ENCODE peak calls at places on chromosome 17, in five cellular contexts. U is SK-N-SH, D is transverse colon, S is sigmoid colon, X is HepG2. H is an unnamed sample.

GRCh38 chr17:28717578-28718316 is at the start of gene RAB34:
- DNase-seq in U (no peak), X (no peak), D (peak), S (peak), H (peak)

GRCh38 chr17:42485680-42486079 is 27.0 kb downstream of the ATP6V0A1 start:
- DNase-seq in D (no peak), U (no peak), S (no peak), X (no peak), H (no peak)

GRCh38 chr17:30238003-30238344 is 2.5 kb upstream of the SLC6A4 start:
- DNase-seq in X (no peak), U (no peak), S (no peak), D (no peak), H (no peak)

GRCh38 chr17:57925361-57925990 is 29.7 kb downstream of the CUEDC1 start:
- DNase-seq in U (peak), S (no peak), D (no peak), X (no peak), H (no peak)

GRCh38 chr17:633641-634091 is 81.0 kb downstream of the VPS53 start:
- DNase-seq in S (peak), U (no peak), X (no peak), D (no peak), H (no peak)

GRCh38 chr17:76943781-76944213 is 75.6 kb downstream of the MGAT5B start:
- DNase-seq in S (no peak), D (no peak), X (no peak), U (no peak), H (no peak)

GRCh38 chr17:17354560-17355357 is 51.6 kb downstream of the NT5M start:
- DNase-seq in X (peak), U (peak), D (peak), S (peak), H (peak)

GRCh38 chr17:20242271-20242670 is 225.1 kb downstream of the LGALS9B start:
- DNase-seq in U (no peak), D (no peak), S (no peak), X (no peak), H (no peak)

GRCh38 chr17:32487460-32488176 is 825 bp downstream of the CDK5R1 start:
- DNase-seq in X (no peak), U (peak), S (no peak), D (no peak), H (no peak)

GRCh38 chr17:66552381-66552780 is 250.0 kb downstream of the PRKCA start:
- DNase-seq in X (no peak), D (peak), U (no peak), S (no peak), H (no peak)

GRCh38 chr17:40960144-40960543 is 6.6 kb downstream of the KRT39 start:
- DNase-seq in X (no peak), U (no peak), D (no peak), S (no peak), H (no peak)

GRCh38 chr17:333626-334396 is 18.8 kb downstream of the RPH3AL start:
- DNase-seq in S (peak), D (peak), X (no peak), U (peak), H (peak)

GRCh38 chr17:40433551-40434384 is 9.5 kb upstream of the IGFBP4 start:
- DNase-seq in U (peak), X (no peak), S (peak), D (no peak), H (peak)

GRCh38 chr17:42312285-42313130 is 24.2 kb downstream of the STAT5A start:
- DNase-seq in U (peak), D (peak), S (peak), X (peak), H (peak)

GRCh38 chr17:60659156-60659555 is 18.5 kb upstream of the BCAS3 start:
- DNase-seq in D (no peak), U (no peak), S (no peak), X (no peak), H (no peak)

GRCh38 chr17:52759864-52760263 is 601.4 kb upstream of the CA10 start:
- DNase-seq in S (no peak), D (peak), X (no peak), U (no peak), H (no peak)

DNA sequence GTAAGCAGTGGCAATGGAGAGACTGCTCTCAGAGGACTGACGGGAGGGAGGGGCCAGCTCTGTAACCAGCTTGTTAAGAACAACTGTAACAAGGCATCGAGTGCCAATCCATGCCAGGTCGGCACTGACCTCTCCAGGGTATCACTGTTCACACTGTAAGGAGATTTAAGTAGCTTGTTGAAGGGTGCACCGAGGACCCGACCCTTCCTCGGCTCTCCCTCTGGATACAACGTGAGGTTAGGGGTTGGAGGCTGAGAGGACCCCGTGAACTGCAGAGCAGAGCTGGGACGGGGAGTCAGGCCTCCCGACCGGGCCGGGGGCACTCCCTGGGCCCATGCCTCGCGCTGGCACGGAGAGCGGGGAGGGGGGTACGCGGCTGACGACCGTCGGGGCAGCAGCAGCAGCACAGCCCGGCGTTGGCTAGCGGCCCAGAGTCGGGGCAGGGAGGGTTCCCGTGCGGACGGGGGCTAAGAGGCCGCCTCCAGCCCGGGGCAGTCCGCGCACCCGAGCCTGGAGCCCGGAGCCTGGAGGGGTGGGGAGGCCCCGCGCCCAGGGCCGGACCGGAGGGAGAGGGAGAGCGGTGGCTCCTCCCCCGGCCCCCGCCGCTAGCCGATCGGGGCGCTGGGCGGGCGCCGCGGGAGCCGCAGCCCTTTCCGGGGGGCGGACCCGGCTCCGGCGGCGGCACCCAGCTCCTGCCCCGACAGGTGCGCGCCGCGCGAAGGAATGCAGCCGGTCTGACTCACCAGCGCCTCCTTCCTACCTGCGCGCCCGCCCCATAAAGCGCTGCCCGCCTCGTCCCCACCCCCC is at the start of gene ITGB4:
- DNase-seq in U (peak), X (peak), S (no peak), D (peak), H (peak)
- H3K4me3 ChIP-seq in U (peak), X (peak), S (peak), D (peak), H (peak)

DNA sequence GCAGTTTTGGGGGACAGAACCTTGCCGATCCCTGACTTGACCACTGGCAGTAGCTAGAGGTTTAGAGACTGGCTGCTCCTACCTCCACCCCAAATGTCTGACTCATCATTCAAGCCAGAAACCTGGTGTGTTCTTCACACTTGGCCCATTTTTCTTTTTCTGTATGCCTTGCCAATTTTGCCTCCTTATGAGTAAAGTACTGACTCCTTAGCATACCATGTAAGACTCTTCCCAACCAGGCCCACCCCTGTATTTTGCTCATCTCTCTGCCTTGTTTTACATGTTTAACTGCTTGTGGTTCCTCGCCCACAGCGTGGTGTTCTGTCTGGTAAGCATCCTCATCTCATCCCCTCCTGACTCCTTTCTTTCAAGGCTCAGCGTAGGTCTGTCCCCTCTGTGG is 37.9 kb downstream of the NUP88 start:
- DNase-seq in D (no peak), U (no peak), X (no peak), S (no peak), H (no peak)
- TF ChIP-seq POLR2AphosphoS5 in D (no peak), U (no peak), X (no peak), S (no peak), H (no peak)

DNA sequence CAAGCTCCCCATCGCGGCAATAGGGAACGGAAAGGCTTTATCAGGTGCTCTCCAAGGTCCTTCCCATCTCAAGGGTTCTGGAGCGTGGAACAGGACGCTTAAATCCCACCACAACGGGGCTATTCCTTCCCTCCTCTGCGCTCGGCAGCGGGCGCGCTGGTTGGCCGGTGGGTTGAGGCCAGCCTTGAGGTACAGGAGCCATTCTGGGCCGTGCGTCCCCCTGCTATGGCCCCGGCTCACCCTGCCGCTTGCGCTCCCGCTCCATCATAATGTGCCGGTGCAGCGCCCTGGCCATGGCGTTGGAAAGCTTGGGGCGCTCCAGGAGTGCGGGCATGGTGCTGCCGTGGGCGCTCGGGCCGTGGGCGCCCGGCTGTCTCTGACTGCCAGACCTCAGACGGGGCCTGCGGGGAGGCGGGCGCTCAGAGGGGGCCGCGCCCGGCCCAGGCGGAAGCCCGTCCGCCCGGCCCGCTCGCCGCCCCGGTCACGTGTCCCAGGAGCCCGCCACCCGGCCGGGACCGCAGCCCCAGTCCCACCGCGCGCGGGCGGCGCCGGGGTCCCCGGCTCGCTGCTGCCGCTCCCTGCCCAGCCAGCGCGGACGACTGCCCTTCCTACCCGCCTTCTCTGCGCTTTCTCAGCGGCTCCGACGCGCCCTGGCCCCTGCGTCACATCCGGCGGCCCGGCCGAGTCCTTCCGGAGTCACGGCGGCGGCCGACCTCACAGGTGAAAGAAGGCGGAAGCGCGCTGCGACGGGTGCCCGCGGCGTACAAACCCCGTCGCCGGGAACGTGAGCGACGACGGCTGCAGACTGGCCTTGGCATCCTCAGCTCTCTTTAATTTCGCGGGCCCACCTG is at the start of gene GPS2:
- DNase-seq in U (peak), D (peak), S (peak), X (peak), H (peak)
- TF ChIP-seq EP300 in U (no peak), D (no peak), S (no peak), X (no peak), H (no peak)

GRCh38 chr17:81219476-81220180 is 3.1 kb downstream of the CEP131 start:
- DNase-seq in X (no peak), U (no peak), D (no peak), S (no peak), H (no peak)

GRCh38 chr17:81222620-81222905 is 202 bp downstream of the CEP131 start:
- DNase-seq in S (no peak), U (no peak), D (no peak), X (no peak), H (no peak)

GRCh38 chr17:81222906-81223757 is at the start of gene CEP131:
- DNase-seq in D (peak), X (peak), S (peak), U (peak), H (peak)

GRCh38 chr17:81221842-81222619 is 734 bp downstream of the CEP131 start:
- DNase-seq in D (no peak), S (no peak), U (peak), X (no peak), H (peak)

DNA sequence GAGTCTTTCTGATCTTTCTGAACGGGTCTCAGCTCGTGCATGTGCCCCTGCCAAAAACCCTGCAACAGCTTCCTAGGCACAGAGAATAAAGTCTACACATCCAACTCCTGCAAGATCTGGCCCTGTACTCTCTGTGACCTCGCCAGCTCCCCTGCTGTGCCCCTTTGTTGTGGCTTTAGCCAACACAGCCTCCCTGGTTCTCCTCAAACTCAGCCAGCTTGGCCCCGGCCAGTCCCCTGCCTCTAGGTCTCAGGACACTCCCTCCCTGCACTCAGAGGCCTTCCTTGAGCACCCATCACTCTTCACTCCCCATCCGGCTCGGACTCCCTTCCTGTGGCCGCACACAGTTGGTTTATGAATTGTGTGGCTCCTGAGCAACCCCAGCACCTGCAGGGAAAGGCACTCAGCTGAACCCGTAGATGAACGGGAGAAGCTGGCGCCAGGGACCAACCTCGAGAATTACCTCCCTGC is 1.4 kb downstream of the CEP131 start:
- DNase-seq in D (no peak), X (no peak), S (no peak), U (no peak), H (no peak)
- H3K4me3 ChIP-seq in D (no peak), X (peak), S (no peak), U (peak), H (peak)

GRCh38 chr17:47949197-47949759 is 7.9 kb downstream of the PNPO start:
- DNase-seq in D (peak), X (peak), U (peak), S (peak), H (peak)
- TF ChIP-seq POLR2AphosphoS5 in D (peak), X (no peak), U (no peak), S (no peak), H (no peak)

GRCh38 chr17:56808503-56808902 is 25.2 kb downstream of the C17orf67 start:
- DNase-seq in S (no peak), X (no peak), D (no peak), U (no peak), H (no peak)
- TF ChIP-seq EP300 in S (no peak), X (no peak), D (no peak), U (no peak), H (no peak)

DNA sequence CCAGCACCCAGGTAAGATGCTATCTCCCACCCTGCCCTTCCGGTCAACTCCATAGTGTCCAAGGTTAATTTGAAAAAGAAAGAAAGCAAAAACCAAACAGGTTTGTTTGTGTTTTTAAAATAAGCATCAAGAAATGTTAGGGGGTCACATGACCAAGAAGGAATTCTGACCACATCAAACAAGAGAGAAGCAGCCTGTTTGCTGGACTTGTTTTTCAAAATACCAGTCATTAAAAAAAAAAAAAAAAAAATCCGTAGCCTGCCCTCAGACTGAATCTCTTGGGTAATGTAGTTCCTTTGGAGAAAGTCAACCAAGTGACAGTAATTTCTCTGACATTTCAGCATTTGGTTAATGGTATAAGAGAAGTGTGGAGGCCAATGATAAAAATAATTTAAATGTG is 38.4 kb downstream of the HNF1B start:
- DNase-seq in S (no peak), U (no peak), X (peak), D (no peak), H (no peak)
- H3K4me3 ChIP-seq in S (no peak), U (no peak), X (no peak), D (no peak), H (no peak)

GRCh38 chr17:36542755-36543154 is 2.0 kb upstream of the GGNBP2 start:
- DNase-seq in U (no peak), S (no peak), X (no peak), D (no peak), H (no peak)

GRCh38 chr17:36545465-36546417 is 1.0 kb downstream of the GGNBP2 start:
- DNase-seq in X (peak), U (peak), S (peak), D (peak), H (peak)

GRCh38 chr17:36545093-36545464 is 360 bp downstream of the GGNBP2 start:
- DNase-seq in U (no peak), S (no peak), D (no peak), X (no peak), H (no peak)

GRCh38 chr17:36544320-36545092 is at the start of gene GGNBP2:
- DNase-seq in U (peak), X (peak), S (peak), D (peak), H (peak)

GRCh38 chr17:36544049-36544319 is 735 bp upstream of the GGNBP2 start:
- DNase-seq in D (no peak), U (no peak), X (peak), S (peak), H (no peak)
- TF ChIP-seq POLR2AphosphoS5 in D (peak), U (no peak), X (no peak), S (no peak), H (no peak)

GRCh38 chr17:10151667-10152496 is 46.5 kb downstream of the GAS7 start:
- DNase-seq in D (peak), U (no peak), X (no peak), S (peak), H (no peak)
- TF ChIP-seq EP300 in D (no peak), U (no peak), X (no peak), S (no peak), H (no peak)

H was measured in suprapubic skin.